ENCODE peak calls at places on chromosome X, in eight cellular contexts. U is endodermal cell; O is tibial artery; L is CD4-positive, CD25-positive, alpha-beta regulatory T cell; E is ovary; R is pancreas; V is mammary epithelial cell; G is IMR-90. M is an unnamed sample.

GRCh38 chrX:15737957-15738685 is at the start of gene CA5B:
- DNase-seq in U (peak; percentile 100), O (peak; percentile 97), L (peak; percentile 97), E (peak; percentile 95), R (peak; percentile 99), V (peak; percentile 96), G (peak; percentile 57), M (peak; percentile 90)

GRCh38 chrX:116417968-116418367 is 18.4 kb upstream of the SLC6A14 start:
- DNase-seq in U (no peak), O (no peak), L (no peak), E (no peak), R (no peak), V (peak; percentile 43), G (no peak), M (no peak)

GRCh38 chrX:153924149-153924861 is 1.8 kb downstream of the ARHGAP4 start:
- DNase-seq in U (no peak), O (peak; percentile 74), L (peak; percentile 53), E (peak; percentile 64), R (no peak), V (peak; percentile 10), G (peak; percentile 44), M (no peak)

GRCh38 chrX:134546187-134546586 is 86.2 kb downstream of the HPRT1 start:
- DNase-seq in U (peak; percentile 50), O (no peak), L (no peak), E (no peak), R (no peak), V (no peak), G (no peak), M (no peak)

GRCh38 chrX:34956915-34957314 is 14.3 kb downstream of the FAM47B start:
- DNase-seq in U (no peak), O (no peak), L (no peak), E (no peak), R (no peak), V (peak; percentile 9), G (peak; percentile 52), M (no peak)

GRCh38 chrX:85111347-85111746 is 107.7 kb downstream of the APOOL start:
- DNase-seq in U (no peak), O (no peak), L (peak; percentile 20), E (no peak), R (no peak), V (no peak), G (peak; percentile 5), M (no peak)

GRCh38 chrX:144388738-144389137 is 504.9 kb downstream of the UBE2NL start:
- DNase-seq in U (no peak), O (no peak), L (no peak), E (no peak), R (no peak), V (no peak), G (no peak), M (no peak)

GRCh38 chrX:526295-527224 is 104.0 kb upstream of the SHOX start:
- DNase-seq in U (peak; percentile 46), O (no peak), L (peak; percentile 28), E (no peak), R (no peak), V (no peak), G (no peak), M (no peak)

GRCh38 chrX:138018145-138018799 is 452.3 kb downstream of the ZIC3 start:
- DNase-seq in U (no peak), O (no peak), L (no peak), E (no peak), R (no peak), V (no peak), G (no peak), M (no peak)

GRCh38 chrX:150216716-150217115 is 146.4 kb upstream of the MAMLD1 start:
- DNase-seq in U (peak; percentile 15), O (no peak), L (no peak), E (peak; percentile 21), R (no peak), V (no peak), G (no peak), M (no peak)

GRCh38 chrX:14630724-14631123 is 101.4 kb downstream of the GLRA2 start:
- DNase-seq in U (peak; percentile 42), O (no peak), L (no peak), E (no peak), R (no peak), V (no peak), G (no peak), M (no peak)

GRCh38 chrX:151697537-151697936 is 2.3 kb downstream of the PRRG3 start:
- DNase-seq in U (no peak), O (no peak), L (no peak), E (no peak), R (no peak), V (no peak), G (no peak), M (no peak)

GRCh38 chrX:151708821-151709220 is 7.0 kb upstream of the FATE1 start:
- DNase-seq in U (peak; percentile 6), O (no peak), L (no peak), E (no peak), R (no peak), V (no peak), G (no peak), M (no peak)

GRCh38 chrX:76971393-76972376 is 475.5 kb upstream of the FGF16 start:
- DNase-seq in U (no peak), O (no peak), L (no peak), E (no peak), R (no peak), V (no peak), G (no peak), M (no peak)

GRCh38 chrX:97200454-97200853 is 316.7 kb downstream of the RPA4 start:
- DNase-seq in U (peak; percentile 84), O (no peak), L (no peak), E (no peak), R (no peak), V (no peak), G (no peak), M (no peak)

GRCh38 chrX:146581981-146582712 is 227.4 kb upstream of the CXorf51B start:
- DNase-seq in U (peak; percentile 50), O (no peak), L (no peak), E (no peak), R (no peak), V (no peak), G (no peak), M (no peak)

GRCh38 chrX:318068-318738 is 393 bp downstream of the GTPBP6 start:
- DNase-seq in U (peak; percentile 100), O (peak; percentile 99), L (peak; percentile 99), E (peak; percentile 98), R (peak; percentile 99), V (peak; percentile 98), G (peak; percentile 97), M (peak; percentile 98)

GRCh38 chrX:21723814-21724213 is 34.1 kb downstream of the SMPX start:
- DNase-seq in U (no peak), O (no peak), L (no peak), E (no peak), R (no peak), V (no peak), G (no peak), M (no peak)

DNA sequence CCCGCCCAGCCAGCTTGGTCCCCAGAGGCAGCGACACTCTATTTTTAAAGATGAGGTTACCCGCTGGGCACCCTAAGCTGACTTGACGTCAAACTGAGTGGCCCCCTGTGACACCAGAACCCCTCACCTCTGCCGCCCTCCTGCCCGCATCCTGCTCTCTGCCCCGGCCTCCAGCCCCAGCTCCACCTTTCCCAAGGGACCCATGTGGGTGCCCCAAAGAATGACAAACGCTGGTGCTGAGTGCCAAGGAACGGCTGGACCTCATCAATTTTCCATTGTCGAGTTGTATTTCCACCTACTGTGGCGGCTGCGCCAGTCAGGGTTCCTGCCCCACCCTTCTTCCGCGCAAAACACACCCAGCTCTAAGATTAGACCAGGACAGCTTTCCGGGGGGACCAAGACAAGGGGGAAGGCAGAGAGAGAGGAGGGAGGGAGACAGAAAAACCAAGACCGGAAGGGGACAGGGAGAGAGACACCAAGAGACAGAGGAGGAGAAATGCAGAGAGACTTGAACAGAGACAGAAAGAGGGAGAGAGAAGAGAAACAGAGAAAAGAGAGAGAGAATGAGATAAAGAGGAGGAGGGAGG is 2.0 kb downstream of the PRKX start:
- DNase-seq in U (no peak), O (peak; percentile 68), L (peak; percentile 24), E (no peak), R (no peak), V (no peak), G (no peak), M (peak; percentile 20)
- H3K4me1 ChIP-seq in U (no peaks in the 10 kb centered on the region), O (no peaks in the 10 kb centered on the region), L (peaks cover 23% of the 10 kb centered on the region), E (peaks cover 2% of the 10 kb centered on the region), R (no peaks in the 10 kb centered on the region), V (no peaks in the 10 kb centered on the region), G (no peaks in the 10 kb centered on the region), M (peaks cover 4% of the 10 kb centered on the region)

DNA sequence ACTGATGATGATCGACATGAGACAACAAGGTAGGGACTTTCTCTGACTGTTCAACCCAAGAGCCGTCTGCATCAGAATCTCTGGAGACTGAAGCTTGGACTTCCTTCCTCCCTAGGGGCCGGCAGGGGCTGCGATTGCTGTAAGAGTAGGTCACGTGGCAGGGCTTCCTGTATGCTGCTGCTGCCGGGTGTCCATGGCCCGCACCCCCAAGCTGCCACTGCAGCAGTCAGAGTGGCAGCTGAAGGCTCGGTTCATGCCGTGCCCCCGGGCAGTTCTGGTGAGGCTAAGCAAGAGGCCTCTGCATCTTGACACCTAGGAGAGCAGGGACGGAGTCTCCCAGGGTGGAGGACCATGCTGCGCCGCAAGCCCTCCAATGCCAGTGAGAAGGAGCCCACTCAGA is at the start of gene SASH3:
- DNase-seq in U (no peak), O (peak; percentile 66), L (peak; percentile 88), E (no peak), R (no peak), V (no peak), G (no peak), M (peak; percentile 39)
- H3K4me1 ChIP-seq in U (no peaks in the 10 kb centered on the region), O (no peaks in the 10 kb centered on the region), L (peaks cover 89% of the 10 kb centered on the region), E (no peaks in the 10 kb centered on the region), R (no peaks in the 10 kb centered on the region), V (no peaks in the 10 kb centered on the region), G (no peaks in the 10 kb centered on the region), M (no peaks in the 10 kb centered on the region)

DNA sequence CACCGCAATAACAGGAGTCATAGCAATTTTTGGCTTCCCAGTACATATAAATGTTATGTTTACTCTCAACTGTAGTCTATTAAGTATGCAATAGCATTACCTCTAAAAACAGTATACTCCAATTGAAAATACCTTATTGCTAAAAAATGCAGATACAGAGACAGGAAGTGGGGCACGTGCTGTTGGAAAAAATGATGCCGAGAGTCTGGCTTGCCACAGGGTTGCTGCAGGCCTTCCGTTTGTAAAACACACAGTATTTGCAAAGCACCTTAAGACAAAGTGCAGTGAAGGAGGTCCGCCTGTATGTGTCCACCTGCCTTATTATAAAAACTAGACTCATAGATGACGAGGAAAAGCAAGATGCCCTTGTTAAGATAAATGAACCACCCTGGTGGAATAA is 23.5 kb downstream of the CD99 start:
- DNase-seq in U (no peak), O (no peak), L (peak; percentile 18), E (no peak), R (no peak), V (no peak), G (no peak), M (no peak)
- H3K4me1 ChIP-seq in U (peaks cover 14% of the 10 kb centered on the region), O (peaks cover 8% of the 10 kb centered on the region), L (peaks cover 27% of the 10 kb centered on the region), E (peaks cover 12% of the 10 kb centered on the region), R (no peaks in the 10 kb centered on the region), V (peaks cover 5% of the 10 kb centered on the region), G (peaks cover 7% of the 10 kb centered on the region), M (peaks cover 28% of the 10 kb centered on the region)

DNA sequence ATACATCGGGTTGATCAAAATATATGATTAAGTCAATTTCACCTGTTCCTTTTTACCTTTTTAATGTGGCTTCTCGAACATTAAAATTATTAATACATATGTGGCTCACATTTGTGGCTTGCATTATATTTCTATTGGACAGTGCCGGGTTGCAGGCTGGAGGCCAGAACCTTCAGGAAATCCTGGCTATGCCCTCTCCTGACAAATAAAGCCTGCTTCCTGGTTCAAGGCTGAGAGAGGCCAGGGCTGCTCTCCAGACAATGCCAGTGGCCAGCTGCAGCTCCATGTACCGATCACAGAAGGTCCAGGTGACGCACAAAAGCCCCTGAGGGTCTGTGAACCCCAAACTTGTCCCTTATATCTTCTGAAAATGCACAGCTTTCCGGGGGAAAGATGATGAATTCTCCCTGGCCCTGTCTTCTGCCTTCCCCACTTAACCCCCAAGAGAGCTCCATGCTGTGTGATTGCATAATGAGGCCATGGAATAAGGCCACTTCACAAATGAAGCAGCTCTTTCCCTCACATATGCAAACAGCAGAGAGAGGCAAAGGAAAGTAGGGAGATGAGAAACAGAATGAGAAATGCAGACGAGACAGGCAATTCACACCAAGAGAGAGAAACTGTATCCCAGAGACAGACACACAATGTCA is 241.2 kb downstream of the BCOR start:
- DNase-seq in U (no peak), O (no peak), L (no peak), E (no peak), R (no peak), V (no peak), G (no peak), M (no peak)
- H3K4me1 ChIP-seq in U (no peaks in the 10 kb centered on the region), O (peaks cover 5% of the 10 kb centered on the region), L (peaks cover 50% of the 10 kb centered on the region), E (no peaks in the 10 kb centered on the region), R (no peaks in the 10 kb centered on the region), V (peaks cover 11% of the 10 kb centered on the region), G (peaks cover 7% of the 10 kb centered on the region), M (peaks cover 30% of the 10 kb centered on the region)

M was measured in left ventricle myocardium inferior.